ENCODE peak calls at places on chromosome 2, in five cellular contexts. H is K562, U is fibroblast of lung, N is H9, F is neural progenitor cell. Y is an unnamed sample. For H3K27me3, the result is how much of the 10 kb centered on the place peaks cover.

GRCh38 chr2:7044253-7045250 is 127.3 kb downstream of the RNF144A start:
- DNase-seq in H (peak), U (peak), N (peak), F (peak), Y (peak)

GRCh38 chr2:187148059-187148714 is 299.2 kb upstream of the ZSWIM2 start:
- DNase-seq in H (no peak), U (no peak), N (no peak), F (no peak), Y (peak)

GRCh38 chr2:134718095-134718955 is 475 bp downstream of the TMEM163 start:
- DNase-seq in H (no peak), U (peak), N (peak), F (peak), Y (no peak)

GRCh38 chr2:101120124-101120996 is 30.8 kb downstream of the TBC1D8 start:
- DNase-seq in H (no peak), U (peak), N (no peak), F (no peak), Y (peak)

GRCh38 chr2:205524656-205525055 is 157.6 kb upstream of the NRP2 start:
- DNase-seq in H (no peak), U (no peak), N (no peak), F (no peak), Y (peak)

GRCh38 chr2:158716921-158717320 is 78.2 kb upstream of the DAPL1 start:
- DNase-seq in H (no peak), U (no peak), N (no peak), F (peak), Y (no peak)

GRCh38 chr2:85678384-85678783 is 10.4 kb upstream of the SFTPB start:
- DNase-seq in H (no peak), U (no peak), N (no peak), F (no peak), Y (no peak)

GRCh38 chr2:6957910-6958615 is 40.9 kb downstream of the RNF144A start:
- DNase-seq in H (no peak), U (no peak), N (no peak), F (no peak), Y (no peak)

GRCh38 chr2:233063269-233063975 is 3.3 kb downstream of the INPP5D start:
- DNase-seq in H (peak), U (no peak), N (peak), F (peak), Y (no peak)

GRCh38 chr2:109230980-109231420 is 102.0 kb downstream of the SH3RF3 start:
- DNase-seq in H (no peak), U (no peak), N (no peak), F (no peak), Y (no peak)

GRCh38 chr2:61750624-61751023 is 103.2 kb downstream of the FAM161A start:
- DNase-seq in H (no peak), U (peak), N (no peak), F (no peak), Y (no peak)

GRCh38 chr2:3465844-3466481 is 53.4 kb downstream of the ADI1 start:
- DNase-seq in H (no peak), U (peak), N (no peak), F (no peak), Y (peak)

GRCh38 chr2:183063083-183063482 is 15.5 kb upstream of the DUSP19 start:
- DNase-seq in H (no peak), U (peak), N (no peak), F (no peak), Y (peak)

GRCh38 chr2:186746584-186746983 is 52.7 kb downstream of the FAM171B start:
- DNase-seq in H (no peak), U (no peak), N (no peak), F (no peak), Y (no peak)

GRCh38 chr2:119487434-119488244 is 36.6 kb downstream of the SCTR start:
- DNase-seq in H (no peak), U (no peak), N (no peak), F (no peak), Y (no peak)

GRCh38 chr2:224983719-224984388 is 58.4 kb downstream of the DOCK10 start:
- DNase-seq in H (no peak), U (peak), N (no peak), F (no peak), Y (no peak)

GRCh38 chr2:53283326-53283725 is 484.3 kb upstream of the CHAC2 start:
- DNase-seq in H (no peak), U (no peak), N (no peak), F (no peak), Y (no peak)

GRCh38 chr2:202034249-202035088 is 814 bp downstream of the FZD7 start:
- DNase-seq in H (peak), U (peak), N (no peak), F (peak), Y (peak)

GRCh38 chr2:236976271-236977120 is 109.2 kb upstream of the COPS8 start:
- DNase-seq in H (no peak), U (no peak), N (no peak), F (no peak), Y (no peak)

GRCh38 chr2:222399038-222399783 is 25.1 kb upstream of the SGPP2 start:
- DNase-seq in H (no peak), U (no peak), N (no peak), F (no peak), Y (no peak)

GRCh38 chr2:218854860-218855259 is 4.7 kb upstream of the WNT6 start:
- DNase-seq in H (no peak), U (no peak), N (no peak), F (no peak), Y (no peak)
- H3K27me3 ChIP-seq in H (under half), U (under half), N (half or more), F (half or more), Y (under half)

GRCh38 chr2:164625378-164625971 is 4.2 kb upstream of the GRB14 start:
- DNase-seq in H (no peak), U (peak), N (no peak), F (no peak), Y (peak)

GRCh38 chr2:164622338-164623106 is 1.2 kb upstream of the GRB14 start:
- DNase-seq in H (no peak), U (no peak), N (peak), F (peak), Y (no peak)

GRCh38 chr2:164620873-164621760 is at the start of gene GRB14:
- DNase-seq in H (no peak), U (peak), N (peak), F (peak), Y (peak)

GRCh38 chr2:164624296-164624695 is 3.0 kb upstream of the GRB14 start:
- DNase-seq in H (no peak), U (peak), N (no peak), F (no peak), Y (no peak)

GRCh38 chr2:164621761-164622105 is 451 bp upstream of the GRB14 start:
- DNase-seq in H (no peak), U (no peak), N (peak), F (no peak), Y (peak)
- H3K9ac ChIP-seq in H (no peak), U (no peak), N (peak), F (no peak), Y (peak)

GRCh38 chr2:199467462-199467822 is 9.7 kb upstream of the SATB2 start:
- DNase-seq in H (no peak), U (no peak), N (peak), F (peak), Y (no peak)
- H3K27me3 ChIP-seq in H (under half), U (half or more), N (half or more), F (half or more), Y (half or more)

GRCh38 chr2:27322301-27322765 is 564 bp downstream of the MPV17 start:
- DNase-seq in H (peak), U (peak), N (no peak), F (no peak), Y (no peak)

GRCh38 chr2:27323592-27324285 is 842 bp upstream of the MPV17 start:
- DNase-seq in H (no peak), U (no peak), N (no peak), F (no peak), Y (no peak)

GRCh38 chr2:27324720-27325119 is 1.8 kb upstream of the MPV17 start:
- DNase-seq in H (no peak), U (no peak), N (no peak), F (no peak), Y (no peak)

GRCh38 chr2:27322766-27323591 is at the start of gene MPV17:
- DNase-seq in H (peak), U (peak), N (peak), F (peak), Y (peak)

DNA sequence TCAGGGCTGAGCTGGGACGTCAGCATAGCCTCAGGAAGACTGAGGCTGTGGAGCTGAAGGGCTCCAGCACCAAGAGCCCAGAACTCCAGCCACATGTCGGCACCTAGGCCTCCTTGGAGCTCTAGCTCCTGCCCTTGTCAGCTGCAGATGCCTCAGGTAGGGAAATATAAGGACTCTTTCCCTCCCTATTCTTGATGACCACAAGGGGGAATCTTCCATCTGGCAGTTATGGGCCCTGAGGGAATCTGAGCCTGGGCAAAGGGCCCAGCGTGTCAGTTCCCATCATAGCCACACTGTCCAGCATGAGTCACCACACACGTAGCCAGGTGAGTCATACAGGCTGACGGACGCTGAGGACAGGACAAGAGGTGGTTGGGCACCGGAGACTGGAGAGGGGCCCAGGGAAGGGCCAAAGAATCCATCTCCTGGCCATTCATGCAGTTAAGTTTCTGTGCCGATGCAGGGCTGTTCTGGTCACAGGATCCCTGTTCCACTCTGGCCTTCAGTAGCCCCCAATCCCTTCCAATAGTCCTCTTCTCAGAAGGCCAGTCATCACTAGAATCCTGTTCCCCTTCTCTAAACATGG is 1.8 kb downstream of the MPV17 start:
- DNase-seq in H (peak), U (peak), N (peak), F (peak), Y (peak)
- H3K9ac ChIP-seq in H (peak), U (no peak), N (no peak), F (no peak), Y (peak)

GRCh38 chr2:238863749-238864206 is 15.9 kb downstream of the TWIST2 start:
- DNase-seq in H (no peak), U (no peak), N (no peak), F (no peak), Y (no peak)
- H3K27me3 ChIP-seq in H (under half), U (under half), N (under half), F (under half), Y (under half)

GRCh38 chr2:195711478-195711877 is 54.5 kb downstream of the SLC39A10 start:
- DNase-seq in H (no peak), U (no peak), N (no peak), F (no peak), Y (no peak)
- H3K9ac ChIP-seq in H (no peak), U (no peak), N (no peak), F (no peak), Y (no peak)

GRCh38 chr2:31266804-31267203 is 32.9 kb downstream of the EHD3 start:
- DNase-seq in H (no peak), U (no peak), N (no peak), F (no peak), Y (no peak)

GRCh38 chr2:31270136-31270535 is 36.2 kb downstream of the EHD3 start:
- DNase-seq in H (no peak), U (peak), N (no peak), F (no peak), Y (peak)

GRCh38 chr2:31267437-31268120 is 33.6 kb downstream of the EHD3 start:
- DNase-seq in H (no peak), U (no peak), N (no peak), F (no peak), Y (no peak)

GRCh38 chr2:31269087-31269486 is 35.1 kb downstream of the EHD3 start:
- DNase-seq in H (no peak), U (peak), N (no peak), F (no peak), Y (no peak)

DNA sequence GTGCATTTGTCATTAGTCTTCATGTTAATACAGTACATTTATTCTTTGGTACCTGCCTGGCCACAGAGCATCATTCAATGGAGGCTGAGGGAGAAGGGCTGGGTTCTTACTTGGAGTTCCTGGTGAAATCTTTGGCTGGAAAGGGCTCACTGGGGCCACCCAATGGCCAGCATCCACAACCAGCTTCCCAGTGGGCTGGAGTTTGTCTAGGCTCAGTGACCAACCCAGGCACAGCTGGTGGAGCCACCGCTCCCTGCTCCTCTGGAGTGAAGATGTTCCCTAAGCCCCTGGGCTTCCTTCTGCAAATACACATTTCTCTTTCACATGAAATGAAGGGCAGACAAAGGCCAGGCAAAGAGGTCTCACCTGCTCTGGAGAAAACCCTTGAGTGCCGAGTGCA is 34.4 kb downstream of the EHD3 start:
- DNase-seq in H (no peak), U (no peak), N (peak), F (peak), Y (no peak)
- H3K27me3 ChIP-seq in H (under half), U (under half), N (under half), F (under half), Y (under half)